ENCODE peak calls at places on chromosomes 5 and 9, in six cellular contexts. One of them, this sample, is unnamed.

GRCh38 chr5:158821321-158821720 is 278.4 kb downstream of the EBF1 start:
- DNase-seq in left cardiac atrium: no peak
- DNase-seq in astrocyte of the cerebellum: no peak
- DNase-seq in hepatic stellate cell: no peak
- DNase-seq in stimulated activated CD4-positive, alpha-beta T cell treated with anti-CD3 and anti-CD28 coated beads, Interleukin-15, amount 100 ng/mL, for 24 hours: no peak
- DNase-seq in T follicular helper cell: no peak
- DNase-seq in this sample: no peak

GRCh38 chr5:174514325-174514724 is 210.1 kb upstream of the MSX2 start:
- DNase-seq in left cardiac atrium: no peak
- DNase-seq in astrocyte of the cerebellum: no peak
- DNase-seq in hepatic stellate cell: no peak
- DNase-seq in stimulated activated CD4-positive, alpha-beta T cell treated with anti-CD3 and anti-CD28 coated beads, Interleukin-15, amount 100 ng/mL, for 24 hours: no peak
- DNase-seq in T follicular helper cell: no peak
- DNase-seq in this sample: no peak

GRCh38 chr5:126009566-126009965 is 413.6 kb upstream of the GRAMD2B start:
- DNase-seq in left cardiac atrium: no peak
- DNase-seq in astrocyte of the cerebellum: no peak
- DNase-seq in hepatic stellate cell: no peak
- DNase-seq in stimulated activated CD4-positive, alpha-beta T cell treated with anti-CD3 and anti-CD28 coated beads, Interleukin-15, amount 100 ng/mL, for 24 hours: no peak
- DNase-seq in T follicular helper cell: no peak
- DNase-seq in this sample: no peak

GRCh38 chr9:36327903-36328302 is 69.7 kb upstream of the GNE start:
- DNase-seq in left cardiac atrium: no peak
- DNase-seq in astrocyte of the cerebellum: no peak
- DNase-seq in hepatic stellate cell: no peak
- DNase-seq in stimulated activated CD4-positive, alpha-beta T cell treated with anti-CD3 and anti-CD28 coated beads, Interleukin-15, amount 100 ng/mL, for 24 hours: no peak
- DNase-seq in T follicular helper cell: no peak
- DNase-seq in this sample: no peak

GRCh38 chr9:22040760-22041159 is 31.7 kb upstream of the CDKN2B start:
- DNase-seq in left cardiac atrium: no peak
- DNase-seq in astrocyte of the cerebellum: no peak
- DNase-seq in hepatic stellate cell: no peak
- DNase-seq in stimulated activated CD4-positive, alpha-beta T cell treated with anti-CD3 and anti-CD28 coated beads, Interleukin-15, amount 100 ng/mL, for 24 hours: no peak
- DNase-seq in T follicular helper cell: no peak
- DNase-seq in this sample: no peak

GRCh38 chr5:179115307-179115706 is 55.1 kb downstream of the ZNF354C start:
- DNase-seq in left cardiac atrium: no peak
- DNase-seq in astrocyte of the cerebellum: no peak
- DNase-seq in hepatic stellate cell: no peak
- DNase-seq in stimulated activated CD4-positive, alpha-beta T cell treated with anti-CD3 and anti-CD28 coated beads, Interleukin-15, amount 100 ng/mL, for 24 hours: no peak
- DNase-seq in T follicular helper cell: no peak
- DNase-seq in this sample: no peak

GRCh38 chr9:5146241-5146640 is 39.2 kb downstream of the INSL6 start:
- DNase-seq in left cardiac atrium: no peak
- DNase-seq in astrocyte of the cerebellum: no peak
- DNase-seq in hepatic stellate cell: no peak
- DNase-seq in stimulated activated CD4-positive, alpha-beta T cell treated with anti-CD3 and anti-CD28 coated beads, Interleukin-15, amount 100 ng/mL, for 24 hours: no peak
- DNase-seq in T follicular helper cell: no peak
- DNase-seq in this sample: no peak

GRCh38 chr5:149960272-149961185 is at the start of gene SLC26A2:
- DNase-seq in left cardiac atrium: peak; percentile 98
- DNase-seq in astrocyte of the cerebellum: peak; percentile 91
- DNase-seq in hepatic stellate cell: peak; percentile 97
- DNase-seq in stimulated activated CD4-positive, alpha-beta T cell treated with anti-CD3 and anti-CD28 coated beads, Interleukin-15, amount 100 ng/mL, for 24 hours: peak; percentile 97
- DNase-seq in T follicular helper cell: peak; percentile 90
- DNase-seq in this sample: peak; percentile 96

GRCh38 chr5:109297900-109298299 is 111.9 kb downstream of the PJA2 start:
- DNase-seq in left cardiac atrium: no peak
- DNase-seq in astrocyte of the cerebellum: no peak
- DNase-seq in hepatic stellate cell: no peak
- DNase-seq in stimulated activated CD4-positive, alpha-beta T cell treated with anti-CD3 and anti-CD28 coated beads, Interleukin-15, amount 100 ng/mL, for 24 hours: no peak
- DNase-seq in T follicular helper cell: no peak
- DNase-seq in this sample: no peak

GRCh38 chr5:153276151-153276550 is 214.3 kb upstream of the GRIA1 start:
- DNase-seq in left cardiac atrium: peak; percentile 25
- DNase-seq in astrocyte of the cerebellum: peak; percentile 42
- DNase-seq in hepatic stellate cell: no peak
- DNase-seq in stimulated activated CD4-positive, alpha-beta T cell treated with anti-CD3 and anti-CD28 coated beads, Interleukin-15, amount 100 ng/mL, for 24 hours: peak; percentile 11
- DNase-seq in T follicular helper cell: no peak
- DNase-seq in this sample: no peak

GRCh38 chr5:89893546-89893945 is 516.0 kb downstream of the CETN3 start:
- DNase-seq in left cardiac atrium: no peak
- DNase-seq in astrocyte of the cerebellum: no peak
- DNase-seq in hepatic stellate cell: no peak
- DNase-seq in stimulated activated CD4-positive, alpha-beta T cell treated with anti-CD3 and anti-CD28 coated beads, Interleukin-15, amount 100 ng/mL, for 24 hours: no peak
- DNase-seq in T follicular helper cell: no peak
- DNase-seq in this sample: no peak

GRCh38 chr9:101398930-101399640 is 434 bp downstream of the ZNF189 start:
- DNase-seq in left cardiac atrium: no peak
- DNase-seq in astrocyte of the cerebellum: no peak
- DNase-seq in hepatic stellate cell: no peak
- DNase-seq in stimulated activated CD4-positive, alpha-beta T cell treated with anti-CD3 and anti-CD28 coated beads, Interleukin-15, amount 100 ng/mL, for 24 hours: peak; percentile 2
- DNase-seq in T follicular helper cell: no peak
- DNase-seq in this sample: no peak

GRCh38 chr9:11275158-11275695 is 662.4 kb upstream of the PTPRD start:
- DNase-seq in left cardiac atrium: no peak
- DNase-seq in astrocyte of the cerebellum: no peak
- DNase-seq in hepatic stellate cell: no peak
- DNase-seq in stimulated activated CD4-positive, alpha-beta T cell treated with anti-CD3 and anti-CD28 coated beads, Interleukin-15, amount 100 ng/mL, for 24 hours: no peak
- DNase-seq in T follicular helper cell: no peak
- DNase-seq in this sample: no peak

GRCh38 chr5:57302164-57302563 is 128.3 kb downstream of the GPBP1 start:
- DNase-seq in left cardiac atrium: no peak
- DNase-seq in astrocyte of the cerebellum: no peak
- DNase-seq in hepatic stellate cell: no peak
- DNase-seq in stimulated activated CD4-positive, alpha-beta T cell treated with anti-CD3 and anti-CD28 coated beads, Interleukin-15, amount 100 ng/mL, for 24 hours: peak; percentile 76
- DNase-seq in T follicular helper cell: peak; percentile 6
- DNase-seq in this sample: no peak

GRCh38 chr9:124284237-124284831 is 26.6 kb downstream of the NEK6 start:
- DNase-seq in left cardiac atrium: no peak
- DNase-seq in astrocyte of the cerebellum: no peak
- DNase-seq in hepatic stellate cell: no peak
- DNase-seq in stimulated activated CD4-positive, alpha-beta T cell treated with anti-CD3 and anti-CD28 coated beads, Interleukin-15, amount 100 ng/mL, for 24 hours: no peak
- DNase-seq in T follicular helper cell: no peak
- DNase-seq in this sample: no peak

GRCh38 chr9:117823621-117824020 is 119.4 kb downstream of the TLR4 start:
- DNase-seq in left cardiac atrium: no peak
- DNase-seq in astrocyte of the cerebellum: no peak
- DNase-seq in hepatic stellate cell: no peak
- DNase-seq in stimulated activated CD4-positive, alpha-beta T cell treated with anti-CD3 and anti-CD28 coated beads, Interleukin-15, amount 100 ng/mL, for 24 hours: no peak
- DNase-seq in T follicular helper cell: no peak
- DNase-seq in this sample: no peak

GRCh38 chr5:111072949-111073682 is 1.6 kb downstream of the TSLP start:
- DNase-seq in left cardiac atrium: peak; percentile 68
- DNase-seq in astrocyte of the cerebellum: no peak
- DNase-seq in hepatic stellate cell: peak; percentile 79
- DNase-seq in stimulated activated CD4-positive, alpha-beta T cell treated with anti-CD3 and anti-CD28 coated beads, Interleukin-15, amount 100 ng/mL, for 24 hours: peak; percentile 85
- DNase-seq in T follicular helper cell: peak; percentile 37
- DNase-seq in this sample: no peak

GRCh38 chr5:125199968-125200841 is 453.8 kb upstream of the ZNF608 start:
- DNase-seq in left cardiac atrium: peak; percentile 33
- DNase-seq in astrocyte of the cerebellum: no peak
- DNase-seq in hepatic stellate cell: no peak
- DNase-seq in stimulated activated CD4-positive, alpha-beta T cell treated with anti-CD3 and anti-CD28 coated beads, Interleukin-15, amount 100 ng/mL, for 24 hours: no peak
- DNase-seq in T follicular helper cell: no peak
- DNase-seq in this sample: peak; percentile 42

GRCh38 chr9:101582593-101582992 is 12.2 kb downstream of the PPP3R2 start:
- DNase-seq in left cardiac atrium: no peak
- DNase-seq in astrocyte of the cerebellum: peak; percentile 12
- DNase-seq in hepatic stellate cell: no peak
- DNase-seq in stimulated activated CD4-positive, alpha-beta T cell treated with anti-CD3 and anti-CD28 coated beads, Interleukin-15, amount 100 ng/mL, for 24 hours: no peak
- DNase-seq in T follicular helper cell: no peak
- DNase-seq in this sample: no peak